ENCODE peak calls at places on chromosomes 1 and 21, in six cellular contexts. One of them, this sample, is unnamed.

GRCh38 chr1:224623743-224624333 is 7.7 kb downstream of the CNIH3 start:
- DNase-seq in effector CD8-positive, alpha-beta T cell: peak
- DNase-seq in activated T-cell treated with anti-CD3 and anti-CD28 coated beads for 24 hours: peak
- DNase-seq in adipocyte: peak
- DNase-seq in CD4-positive, alpha-beta T cell: peak
- DNase-seq in left cardiac atrium: peak
- DNase-seq in this sample: peak

GRCh38 chr1:66244429-66244828 is 289.5 kb upstream of the SGIP1 start:
- DNase-seq in effector CD8-positive, alpha-beta T cell: no peak
- DNase-seq in activated T-cell treated with anti-CD3 and anti-CD28 coated beads for 24 hours: no peak
- DNase-seq in adipocyte: no peak
- DNase-seq in CD4-positive, alpha-beta T cell: no peak
- DNase-seq in left cardiac atrium: no peak
- DNase-seq in this sample: no peak

GRCh38 chr1:166489670-166490436 is 323.1 kb upstream of the FAM78B start:
- DNase-seq in effector CD8-positive, alpha-beta T cell: no peak
- DNase-seq in activated T-cell treated with anti-CD3 and anti-CD28 coated beads for 24 hours: peak
- DNase-seq in adipocyte: no peak
- DNase-seq in CD4-positive, alpha-beta T cell: peak
- DNase-seq in left cardiac atrium: no peak
- DNase-seq in this sample: peak

GRCh38 chr1:53265581-53265980 is 27.3 kb upstream of the MAGOH start:
- DNase-seq in effector CD8-positive, alpha-beta T cell: no peak
- DNase-seq in activated T-cell treated with anti-CD3 and anti-CD28 coated beads for 24 hours: no peak
- DNase-seq in adipocyte: no peak
- DNase-seq in CD4-positive, alpha-beta T cell: no peak
- DNase-seq in left cardiac atrium: no peak
- DNase-seq in this sample: no peak

GRCh38 chr1:200072636-200073285 is 45.3 kb downstream of the NR5A2 start:
- DNase-seq in effector CD8-positive, alpha-beta T cell: no peak
- DNase-seq in activated T-cell treated with anti-CD3 and anti-CD28 coated beads for 24 hours: no peak
- DNase-seq in adipocyte: no peak
- DNase-seq in CD4-positive, alpha-beta T cell: no peak
- DNase-seq in left cardiac atrium: no peak
- DNase-seq in this sample: no peak

GRCh38 chr1:156480411-156481192 is 20.0 kb downstream of the MEF2D start:
- DNase-seq in effector CD8-positive, alpha-beta T cell: peak
- DNase-seq in activated T-cell treated with anti-CD3 and anti-CD28 coated beads for 24 hours: peak
- DNase-seq in adipocyte: peak
- DNase-seq in CD4-positive, alpha-beta T cell: peak
- DNase-seq in left cardiac atrium: peak
- DNase-seq in this sample: peak

GRCh38 chr1:169550294-169550693 is 36.0 kb downstream of the F5 start:
- DNase-seq in effector CD8-positive, alpha-beta T cell: no peak
- DNase-seq in activated T-cell treated with anti-CD3 and anti-CD28 coated beads for 24 hours: no peak
- DNase-seq in adipocyte: peak
- DNase-seq in CD4-positive, alpha-beta T cell: no peak
- DNase-seq in left cardiac atrium: no peak
- DNase-seq in this sample: no peak

GRCh38 chr1:3522564-3523270 is 68.3 kb downstream of the ARHGEF16 start:
- DNase-seq in effector CD8-positive, alpha-beta T cell: no peak
- DNase-seq in activated T-cell treated with anti-CD3 and anti-CD28 coated beads for 24 hours: no peak
- DNase-seq in adipocyte: peak
- DNase-seq in CD4-positive, alpha-beta T cell: no peak
- DNase-seq in left cardiac atrium: no peak
- DNase-seq in this sample: no peak

GRCh38 chr1:165476776-165477175 is 31.9 kb upstream of the RXRG start:
- DNase-seq in effector CD8-positive, alpha-beta T cell: no peak
- DNase-seq in activated T-cell treated with anti-CD3 and anti-CD28 coated beads for 24 hours: no peak
- DNase-seq in adipocyte: no peak
- DNase-seq in CD4-positive, alpha-beta T cell: no peak
- DNase-seq in left cardiac atrium: no peak
- DNase-seq in this sample: no peak

GRCh38 chr1:23651069-23651808 is 40.4 kb upstream of the RPL11 start:
- DNase-seq in effector CD8-positive, alpha-beta T cell: no peak
- DNase-seq in activated T-cell treated with anti-CD3 and anti-CD28 coated beads for 24 hours: no peak
- DNase-seq in adipocyte: peak
- DNase-seq in CD4-positive, alpha-beta T cell: no peak
- DNase-seq in left cardiac atrium: peak
- DNase-seq in this sample: no peak

GRCh38 chr1:175865041-175865766 is 121.8 kb upstream of the TNR start:
- DNase-seq in effector CD8-positive, alpha-beta T cell: no peak
- DNase-seq in activated T-cell treated with anti-CD3 and anti-CD28 coated beads for 24 hours: no peak
- DNase-seq in adipocyte: peak
- DNase-seq in CD4-positive, alpha-beta T cell: no peak
- DNase-seq in left cardiac atrium: no peak
- DNase-seq in this sample: no peak

GRCh38 chr1:192225713-192226112 is 67.5 kb downstream of the RGS18 start:
- DNase-seq in effector CD8-positive, alpha-beta T cell: no peak
- DNase-seq in activated T-cell treated with anti-CD3 and anti-CD28 coated beads for 24 hours: no peak
- DNase-seq in adipocyte: peak
- DNase-seq in CD4-positive, alpha-beta T cell: no peak
- DNase-seq in left cardiac atrium: no peak
- DNase-seq in this sample: no peak

GRCh38 chr1:234602334-234603220 is 7.4 kb downstream of the IRF2BP2 start:
- DNase-seq in effector CD8-positive, alpha-beta T cell: no peak
- DNase-seq in activated T-cell treated with anti-CD3 and anti-CD28 coated beads for 24 hours: no peak
- DNase-seq in adipocyte: peak
- DNase-seq in CD4-positive, alpha-beta T cell: no peak
- DNase-seq in left cardiac atrium: no peak
- DNase-seq in this sample: no peak

GRCh38 chr1:117670996-117671780 is 65.3 kb downstream of the TENT5C start:
- DNase-seq in effector CD8-positive, alpha-beta T cell: no peak
- DNase-seq in activated T-cell treated with anti-CD3 and anti-CD28 coated beads for 24 hours: no peak
- DNase-seq in adipocyte: no peak
- DNase-seq in CD4-positive, alpha-beta T cell: no peak
- DNase-seq in left cardiac atrium: no peak
- DNase-seq in this sample: no peak

GRCh38 chr1:201941420-201942128 is 4.8 kb downstream of the LMOD1 start:
- DNase-seq in effector CD8-positive, alpha-beta T cell: no peak
- DNase-seq in activated T-cell treated with anti-CD3 and anti-CD28 coated beads for 24 hours: no peak
- DNase-seq in adipocyte: no peak
- DNase-seq in CD4-positive, alpha-beta T cell: no peak
- DNase-seq in left cardiac atrium: no peak
- DNase-seq in this sample: no peak

GRCh38 chr1:32878183-32878582 is 7.5 kb upstream of the FNDC5 start:
- DNase-seq in effector CD8-positive, alpha-beta T cell: no peak
- DNase-seq in activated T-cell treated with anti-CD3 and anti-CD28 coated beads for 24 hours: no peak
- DNase-seq in adipocyte: no peak
- DNase-seq in CD4-positive, alpha-beta T cell: no peak
- DNase-seq in left cardiac atrium: no peak
- DNase-seq in this sample: no peak

GRCh38 chr1:232352956-232353355 is 277.0 kb downstream of the SIPA1L2 start:
- DNase-seq in effector CD8-positive, alpha-beta T cell: no peak
- DNase-seq in activated T-cell treated with anti-CD3 and anti-CD28 coated beads for 24 hours: no peak
- DNase-seq in adipocyte: no peak
- DNase-seq in CD4-positive, alpha-beta T cell: no peak
- DNase-seq in left cardiac atrium: no peak
- DNase-seq in this sample: no peak

GRCh38 chr21:42654913-42655796 is 1.7 kb downstream of the PDE9A start:
- DNase-seq in effector CD8-positive, alpha-beta T cell: no peak
- DNase-seq in activated T-cell treated with anti-CD3 and anti-CD28 coated beads for 24 hours: no peak
- DNase-seq in adipocyte: no peak
- DNase-seq in CD4-positive, alpha-beta T cell: no peak
- DNase-seq in left cardiac atrium: no peak
- DNase-seq in this sample: no peak

GRCh38 chr1:200231787-200232222 is 178.0 kb downstream of the ZNF281 start:
- DNase-seq in effector CD8-positive, alpha-beta T cell: no peak
- DNase-seq in activated T-cell treated with anti-CD3 and anti-CD28 coated beads for 24 hours: no peak
- DNase-seq in adipocyte: peak
- DNase-seq in CD4-positive, alpha-beta T cell: no peak
- DNase-seq in left cardiac atrium: no peak
- DNase-seq in this sample: no peak

GRCh38 chr1:90715334-90715733 is 1.8 kb downstream of the BARHL2 start:
- DNase-seq in effector CD8-positive, alpha-beta T cell: no peak
- DNase-seq in activated T-cell treated with anti-CD3 and anti-CD28 coated beads for 24 hours: no peak
- DNase-seq in adipocyte: no peak
- DNase-seq in CD4-positive, alpha-beta T cell: no peak
- DNase-seq in left cardiac atrium: no peak
- DNase-seq in this sample: no peak

GRCh38 chr1:225990705-225991464 is 8.3 kb downstream of the SDE2 start:
- DNase-seq in effector CD8-positive, alpha-beta T cell: no peak
- DNase-seq in activated T-cell treated with anti-CD3 and anti-CD28 coated beads for 24 hours: no peak
- DNase-seq in adipocyte: no peak
- DNase-seq in CD4-positive, alpha-beta T cell: no peak
- DNase-seq in left cardiac atrium: no peak
- DNase-seq in this sample: no peak

GRCh38 chr1:181190362-181191035 is 102.0 kb downstream of the IER5 start:
- DNase-seq in effector CD8-positive, alpha-beta T cell: no peak
- DNase-seq in activated T-cell treated with anti-CD3 and anti-CD28 coated beads for 24 hours: no peak
- DNase-seq in adipocyte: no peak
- DNase-seq in CD4-positive, alpha-beta T cell: no peak
- DNase-seq in left cardiac atrium: no peak
- DNase-seq in this sample: no peak

GRCh38 chr1:203327684-203328457 is 22.6 kb downstream of the BTG2 start:
- DNase-seq in effector CD8-positive, alpha-beta T cell: peak
- DNase-seq in activated T-cell treated with anti-CD3 and anti-CD28 coated beads for 24 hours: peak
- DNase-seq in adipocyte: peak
- DNase-seq in CD4-positive, alpha-beta T cell: peak
- DNase-seq in left cardiac atrium: no peak
- DNase-seq in this sample: peak

GRCh38 chr1:30698401-30698981 is 24.9 kb downstream of the MATN1 start:
- DNase-seq in effector CD8-positive, alpha-beta T cell: no peak
- DNase-seq in activated T-cell treated with anti-CD3 and anti-CD28 coated beads for 24 hours: no peak
- DNase-seq in adipocyte: no peak
- DNase-seq in CD4-positive, alpha-beta T cell: no peak
- DNase-seq in left cardiac atrium: no peak
- DNase-seq in this sample: no peak

GRCh38 chr1:147509786-147510360 is 31.4 kb upstream of the BCL9 start:
- DNase-seq in effector CD8-positive, alpha-beta T cell: no peak
- DNase-seq in activated T-cell treated with anti-CD3 and anti-CD28 coated beads for 24 hours: no peak
- DNase-seq in adipocyte: peak
- DNase-seq in CD4-positive, alpha-beta T cell: no peak
- DNase-seq in left cardiac atrium: peak
- DNase-seq in this sample: no peak

GRCh38 chr21:33761104-33762036 is 119.1 kb downstream of the ITSN1 start:
- DNase-seq in effector CD8-positive, alpha-beta T cell: no peak
- DNase-seq in activated T-cell treated with anti-CD3 and anti-CD28 coated beads for 24 hours: no peak
- DNase-seq in adipocyte: peak
- DNase-seq in CD4-positive, alpha-beta T cell: no peak
- DNase-seq in left cardiac atrium: no peak
- DNase-seq in this sample: no peak

GRCh38 chr1:227391871-227392270 is 73.6 kb upstream of the CDC42BPA start:
- DNase-seq in effector CD8-positive, alpha-beta T cell: no peak
- DNase-seq in activated T-cell treated with anti-CD3 and anti-CD28 coated beads for 24 hours: no peak
- DNase-seq in adipocyte: no peak
- DNase-seq in CD4-positive, alpha-beta T cell: no peak
- DNase-seq in left cardiac atrium: no peak
- DNase-seq in this sample: no peak

GRCh38 chr1:10941891-10942541 is 70.4 kb upstream of the TARDBP start:
- DNase-seq in effector CD8-positive, alpha-beta T cell: peak
- DNase-seq in activated T-cell treated with anti-CD3 and anti-CD28 coated beads for 24 hours: peak
- DNase-seq in adipocyte: peak
- DNase-seq in CD4-positive, alpha-beta T cell: peak
- DNase-seq in left cardiac atrium: peak
- DNase-seq in this sample: peak

GRCh38 chr1:210252621-210253041 is 20.0 kb downstream of the SERTAD4 start:
- DNase-seq in effector CD8-positive, alpha-beta T cell: no peak
- DNase-seq in activated T-cell treated with anti-CD3 and anti-CD28 coated beads for 24 hours: no peak
- DNase-seq in adipocyte: no peak
- DNase-seq in CD4-positive, alpha-beta T cell: no peak
- DNase-seq in left cardiac atrium: peak
- DNase-seq in this sample: no peak

This sample was measured in activated T-helper 2 cell treated with anti-CD3 and anti-CD28 coated beads, Interferon-gamma antibody, Interleukin-2, Interleukin-4, amounts not matched to agents 10 μg/mL and 5 μg/mL and 100 μg/mL, durations not matched to agents 14 hours and 24 hours and 36 hours.